ENCODE peak calls at places on chromosomes 12 and 14, in six cellular contexts. I is OCI-LY7; U is stimulated activated CD4-positive, alpha-beta T cell treated with anti-CD3 and anti-CD28 coated beads, Interleukin-4, amount 100 ng/mL, for 48 hours; W is adipocyte; B is NCI-H1105 treated with DMSO at 0.1 percent for 48 hours; E is T follicular helper cell. V is an unnamed sample.

GRCh38 chr12:6337958-6338406 is 3.9 kb downstream of the TNFRSF1A start:
- DNase-seq in I (no peak), U (no peak), W (no peak), B (no peak), E (no peak), V (no peak)

GRCh38 chr14:31080060-31080459 is 53.9 kb upstream of the STRN3 start:
- DNase-seq in I (no peak), U (no peak), W (peak), B (no peak), E (no peak), V (no peak)

GRCh38 chr14:61570188-61570960 is 124.9 kb upstream of the HIF1A start:
- DNase-seq in I (no peak), U (no peak), W (no peak), B (no peak), E (no peak), V (no peak)

GRCh38 chr14:33509927-33510535 is 440.8 kb downstream of the EGLN3 start:
- DNase-seq in I (no peak), U (no peak), W (peak), B (no peak), E (no peak), V (no peak)

GRCh38 chr12:55937956-55938355 is 7.0 kb downstream of the DGKA start:
- DNase-seq in I (no peak), U (no peak), W (no peak), B (no peak), E (no peak), V (no peak)

GRCh38 chr12:94769746-94770396 is 119.5 kb upstream of the TMCC3 start:
- DNase-seq in I (peak), U (no peak), W (no peak), B (no peak), E (no peak), V (no peak)

GRCh38 chr14:101030586-101030985 is 127.1 kb upstream of the RTL1 start:
- DNase-seq in I (no peak), U (no peak), W (no peak), B (no peak), E (no peak), V (no peak)

GRCh38 chr12:71439613-71440392 is at the start of gene LGR5:
- DNase-seq in I (no peak), U (no peak), W (peak), B (peak), E (no peak), V (peak)

GRCh38 chr12:34396861-34397590 is 374.7 kb downstream of the ALG10 start:
- DNase-seq in I (no peak), U (no peak), W (no peak), B (no peak), E (no peak), V (peak)

GRCh38 chr12:21938879-21939278 is 2.3 kb downstream of the ABCC9 start:
- DNase-seq in I (no peak), U (no peak), W (no peak), B (no peak), E (no peak), V (no peak)

GRCh38 chr12:104695453-104696148 is 238.9 kb downstream of the CHST11 start:
- DNase-seq in I (peak), U (peak), W (peak), B (no peak), E (peak), V (no peak)

GRCh38 chr12:75603475-75603874 is 92.1 kb upstream of the KRR1 start:
- DNase-seq in I (no peak), U (no peak), W (no peak), B (no peak), E (no peak), V (no peak)

V was measured in D341Med.